ENCODE peak calls at places on chromosomes 2 and 18, in five cellular contexts. R is IMR-90, O is neuronal stem cell, K is H1, I is mesenchymal stem cell. C is an unnamed sample.

GRCh38 chr18:74472312-74472711 is 15.2 kb upstream of the DIPK1C start:
- DNase-seq in O (no peak), I (no peak), K (no peak), R (no peak), C (no peak)

GRCh38 chr2:67503066-67503795 is 106.1 kb downstream of the ETAA1 start:
- DNase-seq in K (no peak), R (peak), O (no peak), I (peak), C (peak)

GRCh38 chr2:145431181-145431951 is 911.4 kb upstream of the ZEB2 start:
- DNase-seq in O (peak), I (no peak), K (peak), R (no peak), C (no peak)

GRCh38 chr18:12741351-12741750 is 38.5 kb downstream of the PSMG2 start:
- DNase-seq in I (peak), K (no peak), R (peak), O (no peak), C (peak)

GRCh38 chr2:148253716-148254115 is 232.8 kb downstream of the MBD5 start:
- DNase-seq in K (no peak), O (no peak), I (no peak), R (peak), C (peak)

GRCh38 chr2:169300617-169301530 is 61.5 kb downstream of the LRP2 start:
- DNase-seq in I (no peak), K (no peak), R (no peak), O (peak), C (no peak)

GRCh38 chr2:134549104-134549503 is 169.7 kb downstream of the TMEM163 start:
- DNase-seq in I (peak), O (no peak), K (no peak), R (peak), C (no peak)

GRCh38 chr18:13382990-13383821 is 164.6 kb downstream of the LDLRAD4 start:
- DNase-seq in I (no peak), K (no peak), R (no peak), O (no peak), C (no peak)

GRCh38 chr2:202064206-202064880 is 8.7 kb upstream of the KIAA2012 start:
- DNase-seq in K (no peak), R (peak), O (peak), I (peak), C (no peak)

GRCh38 chr18:3061581-3062416 is 48.9 kb upstream of the LPIN2 start:
- DNase-seq in O (no peak), R (peak), I (peak), K (no peak), C (no peak)

GRCh38 chr2:15797946-15798281 is 142.4 kb upstream of the MYCN start:
- DNase-seq in O (no peak), R (no peak), I (no peak), K (no peak), C (no peak)

GRCh38 chr2:201130524-201131186 is 14.7 kb downstream of the CFLAR start:
- DNase-seq in I (peak), R (peak), O (no peak), K (no peak), C (peak)

GRCh38 chr2:24421668-24422067 is 61.3 kb upstream of the ITSN2 start:
- DNase-seq in O (no peak), K (no peak), R (peak), I (peak), C (peak)

GRCh38 chr2:64359892-64360657 is 93.9 kb upstream of the LGALSL start:
- DNase-seq in I (peak), K (no peak), R (peak), O (no peak), C (peak)

GRCh38 chr2:3160751-3161330 is 216.8 kb downstream of the EIPR1 start:
- DNase-seq in R (peak), K (no peak), O (no peak), I (peak), C (no peak)

GRCh38 chr18:44130365-44130942 is 550.2 kb upstream of the SETBP1 start:
- DNase-seq in I (peak), R (peak), O (peak), K (no peak), C (peak)

GRCh38 chr2:133937669-133938068 is 316.2 kb upstream of the MGAT5 start:
- DNase-seq in K (no peak), I (no peak), R (peak), O (no peak), C (peak)

GRCh38 chr18:8426401-8426800 is 182.8 kb upstream of the RAB12 start:
- DNase-seq in R (no peak), I (no peak), O (no peak), K (no peak), C (no peak)

GRCh38 chr2:20618468-20618885 is 32.4 kb downstream of the HS1BP3 start:
- DNase-seq in R (no peak), O (no peak), I (no peak), K (no peak), C (no peak)

GRCh38 chr2:11784747-11785610 is 38.5 kb downstream of the LPIN1 start:
- DNase-seq in K (peak), R (peak), O (peak), I (peak), C (no peak)

GRCh38 chr2:204842731-204843490 is 297.6 kb downstream of the PARD3B start:
- DNase-seq in R (peak), K (no peak), I (peak), O (no peak), C (peak)

GRCh38 chr2:226126104-226126503 is 673.5 kb downstream of the IRS1 start:
- DNase-seq in O (no peak), R (no peak), I (no peak), K (no peak), C (no peak)

GRCh38 chr2:23772684-23773083 is 154.2 kb downstream of the ATAD2B start:
- DNase-seq in I (no peak), R (no peak), O (no peak), K (no peak), C (no peak)

GRCh38 chr18:37742436-37742835 is 176.8 kb upstream of the CELF4 start:
- DNase-seq in I (no peak), K (no peak), R (no peak), O (peak), C (no peak)

GRCh38 chr2:134245340-134245984 is 8.4 kb upstream of the MGAT5 start:
- DNase-seq in O (peak), K (no peak), I (peak), R (peak), C (peak)

GRCh38 chr2:84939426-84940087 is 31.4 kb upstream of the KCMF1 start:
- DNase-seq in O (no peak), I (no peak), K (no peak), R (no peak), C (no peak)

GRCh38 chr2:142180820-142181533 is 50.2 kb upstream of the LRP1B start:
- DNase-seq in I (peak), O (peak), K (peak), R (peak), C (peak)

GRCh38 chr2:62692225-62692624 is 13.3 kb upstream of the EHBP1 start:
- DNase-seq in I (no peak), R (no peak), K (no peak), O (no peak), C (no peak)

GRCh38 chr2:102841107-102841840 is 79.4 kb downstream of the TMEM182 start:
- DNase-seq in I (peak), O (peak), K (peak), R (peak), C (peak)

GRCh38 chr18:47794725-47795447 is 135.6 kb downstream of the SMAD2 start:
- DNase-seq in R (no peak), I (no peak), O (no peak), K (no peak), C (no peak)

GRCh38 chr2:160109939-160110673 is 47.7 kb upstream of the PLA2R1 start:
- DNase-seq in K (no peak), R (peak), I (peak), O (peak), C (peak)

GRCh38 chr2:226466124-226466523 is 333.5 kb downstream of the IRS1 start:
- DNase-seq in I (no peak), O (no peak), R (no peak), K (no peak), C (peak)

GRCh38 chr2:56741601-56742102 is 557.9 kb downstream of the CCDC85A start:
- DNase-seq in R (peak), K (no peak), I (peak), O (no peak), C (peak)

GRCh38 chr2:135473567-135473966 is 57.5 kb downstream of the ZRANB3 start:
- DNase-seq in O (no peak), I (peak), K (no peak), R (peak), C (peak)

GRCh38 chr2:134712736-134713495 is 5.9 kb downstream of the TMEM163 start:
- DNase-seq in R (no peak), K (no peak), I (no peak), O (no peak), C (peak)

GRCh38 chr2:70767094-70767698 is 804 bp downstream of the ADD2 start:
- DNase-seq in O (no peak), R (no peak), K (peak), I (no peak), C (no peak)
- H3K18ac ChIP-seq in O (peak), R (no peak), K (peak), I (no peak), C (no peak)

GRCh38 chr2:199441759-199442158 is 16.0 kb downstream of the SATB2 start:
- DNase-seq in I (no peak), O (no peak), K (no peak), R (no peak), C (no peak)
- H2AFZ ChIP-seq in I (no peak), O (no peak), K (no peak), R (no peak), C (no peak)

GRCh38 chr2:166128156-166128505 is 311 bp upstream of the SCN1A start:
- DNase-seq in I (no peak), K (no peak), O (no peak), R (no peak), C (no peak)

GRCh38 chr2:166125557-166125956 is 2.3 kb downstream of the SCN1A start:
- DNase-seq in I (no peak), O (no peak), R (no peak), K (no peak), C (no peak)

GRCh38 chr2:166126014-166126639 is 1.7 kb downstream of the SCN1A start:
- DNase-seq in I (no peak), R (no peak), K (no peak), O (no peak), C (peak)

GRCh38 chr2:166127217-166128155 is at the start of gene SCN1A:
- DNase-seq in I (peak), K (no peak), R (peak), O (peak), C (peak)
- H3K4me3 ChIP-seq in I (no peak), K (no peak), R (no peak), O (no peak), C (no peak)

GRCh38 chr2:46998551-46998950 is 82.9 kb upstream of the MCFD2 start:
- DNase-seq in K (no peak), R (no peak), O (no peak), I (no peak), C (no peak)
- H3K18ac ChIP-seq in K (no peak), R (no peak), O (no peak), I (no peak), C (no peak)

DNA sequence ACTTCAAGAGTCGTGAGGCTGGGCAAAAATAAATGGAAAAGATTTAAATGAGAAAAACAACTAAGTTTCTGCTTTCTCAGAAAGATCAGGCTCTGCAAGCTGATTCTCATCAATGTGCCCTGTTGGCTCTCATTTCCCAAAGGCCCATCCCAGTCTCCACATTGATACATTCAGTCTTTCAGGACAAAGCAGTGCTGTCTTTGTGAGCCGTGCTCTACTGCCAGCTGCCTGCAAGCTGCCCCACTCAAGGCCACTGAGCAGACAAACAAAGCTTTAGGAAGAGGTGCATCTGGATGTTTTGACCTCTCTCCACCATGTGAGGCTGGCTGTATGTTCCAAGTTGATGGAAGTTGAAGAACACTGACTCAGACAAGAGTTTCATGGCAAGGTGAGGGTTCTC is 48.8 kb downstream of the FSHR start:
- DNase-seq in O (no peak), K (no peak), I (no peak), R (no peak), C (no peak)
- H2AFZ ChIP-seq in O (no peak), K (no peak), I (no peak), R (no peak), C (no peak)

C was measured in trophoblast cell.